ENCODE peak calls at places on chromosome 11, in six cellular contexts. B, C, N, H, T and M are unnamed samples.
A peak's percentile ranks its signal among the peaks of the same experiment; 100 is the strongest.

GRCh38 chr11:123740787-123741158 is 687 bp downstream of the ZNF202 start:
- DNase-seq in B (no peak), T (no peak), N (no peak), H (peak; percentile 3), C (no peak), M (no peak)

GRCh38 chr11:1202154-1202775 is 20.6 kb upstream of the MUC5B start:
- DNase-seq in H (no peak), N (peak; percentile 37), C (no peak), T (no peak), B (peak; percentile 60), M (no peak)

GRCh38 chr11:118073554-118073953 is 3.3 kb upstream of the TMPRSS4 start:
- DNase-seq in B (no peak), T (no peak), H (no peak), C (no peak), N (no peak), M (no peak)

GRCh38 chr11:115652094-115652493 is 147.9 kb upstream of the CADM1 start:
- DNase-seq in B (no peak), H (no peak), C (no peak), T (no peak), N (no peak), M (no peak)

GRCh38 chr11:24496371-24496727 is 504 bp upstream of the LUZP2 start:
- DNase-seq in B (no peak), T (no peak), N (no peak), C (no peak), H (peak; percentile 24), M (no peak)

GRCh38 chr11:67563354-67564114 is 20.1 kb upstream of the GSTP1 start:
- DNase-seq in T (peak; percentile 95), C (peak; percentile 69), B (no peak), N (peak; percentile 52), H (peak; percentile 76), M (peak; percentile 80)

GRCh38 chr11:66076561-66076960 is 6.5 kb downstream of the PACS1 start:
- DNase-seq in N (no peak), T (no peak), H (no peak), B (no peak), C (no peak), M (no peak)

GRCh38 chr11:94897330-94897768 is 76.0 kb downstream of the CWC15 start:
- DNase-seq in T (peak; percentile 59), C (no peak), N (peak; percentile 67), H (peak; percentile 67), B (no peak), M (no peak)

GRCh38 chr11:11463397-11463796 is 110.3 kb upstream of the CSNK2A3 start:
- DNase-seq in C (no peak), N (no peak), T (peak; percentile 2), B (no peak), H (peak; percentile 14), M (no peak)

GRCh38 chr11:11467278-11467677 is 114.2 kb upstream of the CSNK2A3 start:
- DNase-seq in B (no peak), H (no peak), C (no peak), T (no peak), N (no peak), M (no peak)

GRCh38 chr11:11461473-11461872 is 108.4 kb upstream of the CSNK2A3 start:
- DNase-seq in H (no peak), B (no peak), N (no peak), T (no peak), C (no peak), M (no peak)

GRCh38 chr11:11465280-11465679 is 112.2 kb upstream of the CSNK2A3 start:
- DNase-seq in T (no peak), H (no peak), B (no peak), N (no peak), C (no peak), M (no peak)

GRCh38 chr11:11464555-11464954 is 111.5 kb upstream of the CSNK2A3 start:
- DNase-seq in B (no peak), H (no peak), C (no peak), T (peak; percentile 16), N (no peak), M (no peak)
- TF ChIP-seq CTCF in B (no peak), H (no peak), C (no peak), T (no peak), N (no peak), M (no peak)

GRCh38 chr11:76599041-76600013 is 71.2 kb downstream of the LRRC32 start:
- DNase-seq in N (no peak), B (no peak), T (peak; percentile 81), H (no peak), C (no peak), M (no peak)
- TF ChIP-seq CTCF in N (no peak), B (no peak), T (peak; percentile 48), H (no peak), C (no peak), M (peak; percentile 37)

DNA sequence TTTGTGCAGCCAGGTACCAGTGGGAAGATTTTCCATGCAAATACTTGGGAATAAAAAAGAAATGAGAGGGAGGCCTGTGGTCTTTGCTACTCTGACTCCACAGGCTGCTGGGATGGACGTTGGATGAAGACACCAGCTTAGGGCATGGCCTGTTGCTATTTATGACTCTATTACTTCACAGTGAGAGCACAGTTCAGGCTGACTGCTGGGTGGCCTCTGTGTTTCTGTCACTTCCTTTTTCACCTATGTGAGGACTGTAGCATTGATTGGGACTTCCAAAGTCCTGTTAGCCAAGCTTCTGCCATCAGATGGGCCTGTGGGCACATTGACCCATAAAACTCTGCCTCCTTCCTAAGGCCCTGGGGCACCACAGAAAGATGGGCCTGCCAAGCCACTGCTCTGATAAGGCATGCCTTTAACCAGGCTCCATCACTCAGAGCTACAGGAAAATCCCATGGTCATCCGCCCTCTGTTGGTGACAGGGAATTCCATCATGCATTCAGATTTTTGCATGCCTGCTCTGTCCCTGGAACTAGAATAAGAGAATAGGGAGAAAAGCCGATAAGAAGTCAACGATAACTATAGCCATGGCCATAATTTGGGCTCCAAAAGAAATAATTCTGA is 64.6 kb downstream of the KCNJ1 start:
- DNase-seq in C (no peak), B (no peak), T (peak; percentile 38), H (peak; percentile 15), N (peak; percentile 31), M (no peak)
- TF ChIP-seq CTCF in C (peak; percentile 42), B (no peak), T (peak; percentile 77), H (peak; percentile 53), N (no peak), M (peak; percentile 47)

GRCh38 chr11:126310229-126310991 is 6.5 kb downstream of the DCPS start:
- DNase-seq in B (peak; percentile 85), N (peak; percentile 74), T (peak; percentile 66), C (no peak), H (peak; percentile 77), M (no peak)

GRCh38 chr11:126305699-126306098 is 1.8 kb downstream of the DCPS start:
- DNase-seq in C (no peak), T (no peak), H (no peak), N (no peak), B (no peak), M (no peak)

GRCh38 chr11:126304457-126305072 is 705 bp downstream of the DCPS start:
- DNase-seq in H (no peak), C (no peak), N (no peak), T (no peak), B (no peak), M (no peak)

GRCh38 chr11:126308271-126308671 is 4.4 kb downstream of the DCPS start:
- DNase-seq in H (no peak), C (no peak), N (no peak), T (no peak), B (no peak), M (no peak)

GRCh38 chr11:126307706-126308105 is 3.8 kb downstream of the DCPS start:
- DNase-seq in C (no peak), B (no peak), H (peak; percentile 66), T (peak; percentile 40), N (no peak), M (no peak)
- TF ChIP-seq CTCF in C (peak; percentile 63), B (no peak), H (peak; percentile 60), T (peak; percentile 69), N (no peak), M (peak; percentile 54)

DNA sequence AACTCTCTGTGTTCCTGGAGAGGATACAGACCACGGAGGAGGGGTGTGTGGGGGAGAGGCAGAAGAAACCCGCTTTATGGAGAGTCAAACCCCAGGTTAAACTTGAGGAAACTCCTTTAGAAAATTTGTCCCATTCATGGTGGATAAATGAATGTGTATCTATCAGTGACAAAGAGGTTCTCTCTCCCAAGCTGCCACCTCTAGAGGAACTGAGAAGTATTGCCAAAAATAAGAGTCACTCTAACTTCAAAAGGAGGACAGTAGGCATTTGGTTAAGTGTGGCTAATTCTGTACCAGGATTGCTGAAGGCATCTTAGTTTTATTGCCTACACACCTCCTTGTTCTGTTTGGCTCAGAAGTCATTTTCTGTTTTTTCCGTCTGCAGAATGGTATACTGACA is 189.0 kb upstream of the MPPED2 start:
- DNase-seq in B (no peak), N (no peak), H (no peak), T (no peak), C (no peak), M (no peak)
- TF ChIP-seq CTCF in B (no peak), N (no peak), H (no peak), T (no peak), C (no peak), M (no peak)

GRCh38 chr11:2884424-2884815 is 1.2 kb downstream of the CDKN1C start:
- DNase-seq in N (peak; percentile 62), B (no peak), H (peak; percentile 45), C (no peak), T (no peak), M (no peak)
- TF ChIP-seq CTCF in N (no peak), B (no peak), H (no peak), C (no peak), T (no peak), M (no peak)

DNA sequence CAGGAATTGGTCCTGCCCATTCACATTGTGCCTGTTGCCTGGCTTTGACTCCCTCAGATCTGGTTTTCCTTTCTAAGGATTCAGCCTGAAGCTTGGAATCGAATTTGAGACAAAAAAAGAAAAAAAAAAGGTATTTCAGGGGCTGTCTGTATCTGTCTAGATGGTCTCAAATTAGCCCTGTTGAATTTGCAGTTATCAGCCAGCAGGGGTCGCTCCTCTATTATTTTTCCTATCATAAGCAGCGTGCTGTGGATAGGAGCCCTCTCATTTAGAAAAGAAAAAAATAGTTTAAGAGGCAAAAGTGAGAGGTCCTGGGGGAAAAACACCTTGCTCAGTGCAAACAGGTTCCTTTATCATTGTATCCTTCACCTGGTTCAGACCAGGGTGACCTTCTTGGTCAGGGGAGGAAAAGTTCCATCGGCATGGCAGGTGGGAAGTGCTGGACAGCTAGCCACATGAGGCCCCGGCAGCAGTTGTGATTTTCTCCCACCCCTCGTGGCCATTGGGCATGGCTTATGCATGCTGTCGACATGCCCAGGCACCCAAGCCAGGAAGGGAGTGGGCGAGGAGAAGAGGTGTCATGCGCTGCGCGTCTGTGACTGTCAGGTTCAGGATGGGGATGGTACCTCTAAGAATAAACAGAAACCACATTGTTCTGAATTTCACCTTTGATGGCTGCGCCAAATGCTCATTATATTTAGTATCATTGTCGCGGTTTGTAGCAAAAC is 13.1 kb downstream of the OR5AK2 start:
- DNase-seq in T (peak; percentile 30), C (no peak), B (no peak), H (peak; percentile 5), N (no peak), M (no peak)
- TF ChIP-seq CTCF in T (peak; percentile 51), C (peak; percentile 48), B (no peak), H (peak; percentile 35), N (no peak), M (peak; percentile 20)

DNA sequence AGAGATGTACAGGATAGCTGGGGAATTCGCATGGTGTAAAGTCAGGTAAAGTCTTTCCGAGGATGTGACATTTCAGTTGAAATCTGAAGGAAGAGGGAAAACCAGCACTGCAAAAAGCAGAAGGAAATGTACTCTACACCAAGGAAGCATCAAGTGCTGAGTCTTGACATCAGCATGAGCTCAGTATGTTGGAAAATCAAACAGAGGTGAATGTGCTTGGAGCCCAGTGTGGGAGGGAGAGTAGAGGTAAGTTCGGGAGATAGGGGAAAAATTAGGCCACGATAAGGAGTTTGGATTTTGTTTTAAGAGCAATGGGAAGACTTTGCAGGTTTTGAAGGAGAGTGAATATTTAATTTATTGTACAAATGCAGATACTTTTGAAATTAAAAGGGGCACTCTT is 484.0 kb downstream of the NTM start:
- DNase-seq in N (no peak), T (no peak), H (no peak), B (no peak), C (no peak), M (no peak)
- TF ChIP-seq CTCF in N (no peak), T (no peak), H (no peak), B (no peak), C (no peak), M (no peak)